ENCODE peak calls at places on chromosomes 2 and 18, in ten cellular contexts. D, F, A, Z, K, J, U, B, N and Y are unnamed samples.

GRCh38 chr18:3186678-3187658 is 32.8 kb downstream of the MYOM1 start:
- DNase-seq in D (no peak), F (peak; percentile 29), A (no peak), Z (no peak), K (no peak), J (no peak), U (no peak), B (no peak), N (no peak), Y (no peak)

GRCh38 chr2:205802069-205802468 is 119.8 kb downstream of the NRP2 start:
- DNase-seq in D (no peak), F (no peak), A (no peak), Z (no peak), K (no peak), J (no peak), U (peak; percentile 73), B (no peak), N (no peak), Y (no peak)

GRCh38 chr2:200575957-200576356 is 9.9 kb upstream of the AOX1 start:
- DNase-seq in D (peak; percentile 51), F (no peak), A (no peak), Z (no peak), K (no peak), J (no peak), U (no peak), B (no peak), N (no peak), Y (no peak)

GRCh38 chr18:45627204-45627526 is 11.9 kb downstream of the SLC14A2 start:
- DNase-seq in D (no peak), F (no peak), A (no peak), Z (no peak), K (no peak), J (peak; percentile 6), U (no peak), B (no peak), N (no peak), Y (no peak)

GRCh38 chr2:41141146-41141791 is 689.4 kb upstream of the SLC8A1 start:
- DNase-seq in D (no peak), F (no peak), A (no peak), Z (no peak), K (no peak), J (no peak), U (no peak), B (no peak), N (no peak), Y (no peak)

GRCh38 chr2:115083216-115083615 is 640.8 kb downstream of the DPP10 start:
- DNase-seq in D (no peak), F (no peak), A (no peak), Z (no peak), K (no peak), J (no peak), U (no peak), B (no peak), N (no peak), Y (no peak)

GRCh38 chr2:45406626-45407025 is 204.4 kb downstream of the SRBD1 start:
- DNase-seq in D (no peak), F (no peak), A (no peak), Z (no peak), K (no peak), J (no peak), U (no peak), B (no peak), N (no peak), Y (no peak)

GRCh38 chr18:57915241-57915640 is 112.1 kb upstream of the ATP8B1 start:
- DNase-seq in D (no peak), F (no peak), A (no peak), Z (no peak), K (no peak), J (no peak), U (no peak), B (no peak), N (no peak), Y (no peak)

GRCh38 chr2:146252119-146252518 is 1592.7 kb upstream of the ACVR2A start:
- DNase-seq in D (no peak), F (no peak), A (no peak), Z (no peak), K (no peak), J (no peak), U (no peak), B (no peak), N (no peak), Y (no peak)

GRCh38 chr18:68164909-68165308 is 550.0 kb downstream of the TMX3 start:
- DNase-seq in D (no peak), F (no peak), A (no peak), Z (no peak), K (no peak), J (no peak), U (no peak), B (no peak), N (no peak), Y (no peak)

GRCh38 chr2:43218550-43219382 is 7.6 kb downstream of the ZFP36L2 start:
- DNase-seq in D (peak; percentile 93), F (peak; percentile 42), A (no peak), Z (no peak), K (peak; percentile 74), J (no peak), U (peak; percentile 78), B (peak; percentile 79), N (peak; percentile 54), Y (peak; percentile 88)

GRCh38 chr18:68417166-68417776 is 297.6 kb downstream of the TMX3 start:
- DNase-seq in D (no peak), F (no peak), A (no peak), Z (no peak), K (no peak), J (no peak), U (no peak), B (no peak), N (no peak), Y (no peak)

GRCh38 chr2:41510108-41510507 is 537.7 kb upstream of the PKDCC start:
- DNase-seq in D (no peak), F (no peak), A (no peak), Z (no peak), K (no peak), J (no peak), U (no peak), B (no peak), N (no peak), Y (no peak)

GRCh38 chr18:9638886-9639285 is 24.5 kb upstream of the PPP4R1 start:
- DNase-seq in D (no peak), F (no peak), A (no peak), Z (no peak), K (no peak), J (no peak), U (no peak), B (no peak), N (no peak), Y (no peak)

GRCh38 chr18:2692508-2692907 is 37.0 kb downstream of the SMCHD1 start:
- DNase-seq in D (no peak), F (no peak), A (no peak), Z (no peak), K (no peak), J (no peak), U (no peak), B (no peak), N (no peak), Y (no peak)

DNA sequence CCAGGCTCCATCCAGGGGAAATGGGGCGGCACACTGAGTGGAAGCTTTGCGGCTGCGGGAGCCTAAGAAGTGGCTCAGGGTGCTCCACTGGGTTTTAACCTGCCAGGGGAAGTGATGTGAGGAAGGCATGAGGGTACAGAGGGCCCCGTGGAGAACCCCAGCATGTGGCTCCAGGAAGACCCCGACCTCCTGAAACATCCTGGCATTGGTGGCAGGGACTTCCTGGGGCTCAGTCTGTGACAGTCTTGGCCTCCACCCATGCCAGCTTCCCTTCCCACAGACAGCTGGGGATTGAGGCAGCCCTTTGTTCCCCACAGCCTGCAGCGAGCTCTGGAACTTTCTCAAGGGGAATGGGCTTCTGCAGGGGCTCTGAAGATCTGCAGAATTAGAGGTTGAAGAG is 146.6 kb downstream of the TNS1 start:
- DNase-seq in D (no peak), F (no peak), A (no peak), Z (no peak), K (no peak), J (no peak), U (peak; percentile 65), B (no peak), N (no peak), Y (no peak)
- H3K4me1 ChIP-seq in D (no peaks in the 10 kb centered on the region), F (peaks cover 44% of the 10 kb centered on the region), A (peaks cover 100% of the 10 kb centered on the region), Z (no peaks in the 10 kb centered on the region), K (no peaks in the 10 kb centered on the region), J (peaks cover 24% of the 10 kb centered on the region), U (peaks cover 100% of the 10 kb centered on the region), B (no peaks in the 10 kb centered on the region), N (peaks cover 96% of the 10 kb centered on the region), Y (no peaks in the 10 kb centered on the region)

GRCh38 chr2:191225690-191226089 is 19.5 kb upstream of the MYO1B start:
- DNase-seq in D (no peak), F (no peak), A (no peak), Z (no peak), K (no peak), J (no peak), U (no peak), B (no peak), N (no peak), Y (no peak)
- H3K4me3 ChIP-seq in D (no peak overlapping the region), F (no peak overlapping the region), A (no peak overlapping the region), Z (no peak overlapping the region), K (no peak overlapping the region), J (no peak overlapping the region), U (no peak overlapping the region), B (no peak overlapping the region), N (no peak overlapping the region), Y (no peak overlapping the region)

GRCh38 chr2:177396630-177397460 is 4.3 kb downstream of the AGPS start:
- DNase-seq in D (no peak), F (no peak), A (no peak), Z (no peak), K (no peak), J (no peak), U (no peak), B (no peak), N (no peak), Y (no peak)
- H3K27ac ChIP-seq in D (no peak overlapping the region), F (no peak overlapping the region), A (peak overlapping the region; percentile 38), Z (no peak overlapping the region), K (no peak overlapping the region), J (no peak overlapping the region), U (peak overlapping the region; percentile 16), B (no peak overlapping the region), N (no peak overlapping the region), Y (no peak overlapping the region)

GRCh38 chr2:161353543-161353942 is 45.3 kb downstream of the PSMD14 start:
- DNase-seq in D (no peak), F (no peak), A (no peak), Z (no peak), K (no peak), J (no peak), U (no peak), B (no peak), N (no peak), Y (no peak)
- H3K4me1 ChIP-seq in D (no peaks in the 10 kb centered on the region), F (no peaks in the 10 kb centered on the region), A (peaks cover 18% of the 10 kb centered on the region), Z (peaks cover 4% of the 10 kb centered on the region), K (no peaks in the 10 kb centered on the region), J (peaks cover 7% of the 10 kb centered on the region), U (peaks cover 26% of the 10 kb centered on the region), B (no peaks in the 10 kb centered on the region), N (peaks cover 37% of the 10 kb centered on the region), Y (no peaks in the 10 kb centered on the region)

GRCh38 chr2:157596992-157597681 is 31.5 kb downstream of the ACVR1C start:
- DNase-seq in D (no peak), F (peak; percentile 46), A (no peak), Z (peak; percentile 21), K (peak; percentile 24), J (peak; percentile 14), U (peak; percentile 60), B (peak; percentile 62), N (peak; percentile 19), Y (peak; percentile 46)
- H3K4me3 ChIP-seq in D (no peak overlapping the region), F (peak overlapping the region; percentile 44), A (no peak overlapping the region), Z (peak overlapping the region; percentile 4), K (no peak overlapping the region), J (no peak overlapping the region), U (no peak overlapping the region), B (peak overlapping the region; percentile 36), N (peak overlapping the region; percentile 55), Y (no peak overlapping the region)